ENCODE peak calls at places on chromosome 1, in six cellular contexts. T is glomerular endothelial cell, C is WTC11, Y is posterior vena cava, Z is IMR-90, P is left ventricle myocardium inferior. I is an unnamed sample.
A peak's percentile ranks its signal among the peaks of the same experiment; 100 is the strongest.

GRCh38 chr1:150813028-150813707 is 5.1 kb upstream of the CTSK start:
- DNase-seq in T (no peak), P (peak; percentile 44), Y (peak; percentile 89), C (peak; percentile 63), Z (peak; percentile 77), I (no peak)

GRCh38 chr1:186605762-186606350 is 74.4 kb downstream of the PTGS2 start:
- DNase-seq in P (no peak), T (no peak), C (peak; percentile 69), Y (no peak), Z (peak; percentile 59), I (no peak)

GRCh38 chr1:244210884-244211558 is 159.9 kb downstream of the ZBTB18 start:
- DNase-seq in Z (no peak), Y (no peak), T (no peak), P (no peak), C (peak; percentile 80), I (no peak)

GRCh38 chr1:163090321-163090945 is 21.3 kb downstream of the RGS4 start:
- DNase-seq in P (no peak), T (no peak), Z (peak; percentile 84), Y (no peak), C (no peak), I (no peak)

GRCh38 chr1:7561331-7561921 is 209.7 kb upstream of the VAMP3 start:
- DNase-seq in Y (peak; percentile 44), P (no peak), C (peak; percentile 84), T (no peak), Z (peak; percentile 25), I (no peak)

GRCh38 chr1:205298191-205298994 is 23.2 kb downstream of the NUAK2 start:
- DNase-seq in Y (peak; percentile 82), T (no peak), C (peak; percentile 67), Z (peak; percentile 99), P (no peak), I (peak; percentile 22)

GRCh38 chr1:244346972-244347618 is 104.6 kb downstream of the ADSS2 start:
- DNase-seq in P (no peak), C (no peak), T (no peak), Z (no peak), Y (no peak), I (no peak)

GRCh38 chr1:202861420-202862121 is 27.4 kb downstream of the RABIF start:
- DNase-seq in Y (peak; percentile 97), Z (peak; percentile 86), P (peak; percentile 94), C (peak; percentile 94), T (peak; percentile 29), I (no peak)

GRCh38 chr1:8412183-8412831 is 94.4 kb downstream of the SLC45A1 start:
- DNase-seq in Z (peak; percentile 91), P (no peak), C (no peak), Y (no peak), T (peak; percentile 88), I (no peak)

GRCh38 chr1:95049935-95050334 is 22.8 kb downstream of the ALG14 start:
- DNase-seq in C (no peak), Y (no peak), T (no peak), Z (no peak), P (no peak), I (no peak)

GRCh38 chr1:1136547-1137230 is 20.8 kb upstream of the C1orf159 start:
- DNase-seq in Z (no peak), P (no peak), C (no peak), T (no peak), Y (no peak), I (no peak)

GRCh38 chr1:45892068-45892785 is 88.8 kb downstream of the MAST2 start:
- DNase-seq in P (no peak), C (no peak), Y (no peak), T (peak; percentile 89), Z (peak; percentile 94), I (no peak)

GRCh38 chr1:223837687-223838086 is 8.1 kb downstream of the TP53BP2 start:
- DNase-seq in C (no peak), P (no peak), Z (no peak), T (no peak), Y (no peak), I (no peak)

GRCh38 chr1:45455162-45455561 is 35.8 kb downstream of the TESK2 start:
- DNase-seq in T (no peak), C (no peak), P (no peak), Z (peak; percentile 8), Y (no peak), I (no peak)

GRCh38 chr1:52569333-52570265 is 16.7 kb upstream of the TUT4 start:
- DNase-seq in Z (no peak), Y (no peak), P (no peak), T (peak; percentile 47), C (no peak), I (no peak)

GRCh38 chr1:40711465-40712404 is 20.2 kb downstream of the NFYC start:
- DNase-seq in P (no peak), C (no peak), Y (no peak), Z (peak; percentile 69), T (no peak), I (no peak)

GRCh38 chr1:28775121-28775942 is 36.6 kb upstream of the OPRD1 start:
- DNase-seq in T (no peak), C (peak; percentile 77), Y (peak; percentile 95), Z (peak; percentile 36), P (peak; percentile 80), I (no peak)

GRCh38 chr1:17826165-17826488 is 71.0 kb downstream of the ACTL8 start:
- DNase-seq in C (peak; percentile 83), Z (peak; percentile 17), P (peak; percentile 53), T (no peak), Y (peak; percentile 88), I (no peak)

GRCh38 chr1:25474439-25475047 is 43.8 kb downstream of the MACO1 start:
- DNase-seq in T (no peak), Z (no peak), C (no peak), Y (no peak), P (no peak), I (no peak)

GRCh38 chr1:57319165-57319564 is 104.7 kb downstream of the DAB1 start:
- DNase-seq in Z (peak; percentile 69), T (no peak), C (no peak), P (no peak), Y (no peak), I (no peak)

GRCh38 chr1:235902638-235903542 is 36.2 kb upstream of the LYST start:
- DNase-seq in Z (peak; percentile 44), C (no peak), T (no peak), P (no peak), Y (no peak), I (no peak)

GRCh38 chr1:115969509-115969908 is 6.8 kb upstream of the SLC22A15 start:
- DNase-seq in P (no peak), Y (no peak), C (peak; percentile 74), Z (no peak), T (no peak), I (no peak)

GRCh38 chr1:192807968-192808587 is 761 bp upstream of the RGS2 start:
- DNase-seq in C (no peak), T (peak; percentile 81), P (no peak), Z (peak; percentile 71), Y (no peak), I (no peak)

GRCh38 chr1:25990702-25991395 is 7.0 kb downstream of the PAFAH2 start:
- DNase-seq in Z (no peak), Y (no peak), P (no peak), T (no peak), C (no peak), I (no peak)

GRCh38 chr1:7922301-7922700 is 18.3 kb downstream of the TNFRSF9 start:
- DNase-seq in T (no peak), C (no peak), P (no peak), Z (peak; percentile 57), Y (no peak), I (no peak)

GRCh38 chr1:212461916-212462660 is 29.4 kb downstream of the NENF start:
- DNase-seq in Y (no peak), T (no peak), Z (no peak), P (no peak), C (no peak), I (no peak)

GRCh38 chr1:206430031-206430983 is 40.0 kb upstream of the IKBKE start:
- DNase-seq in P (no peak), Y (no peak), T (peak; percentile 86), C (no peak), Z (peak; percentile 94), I (no peak)

GRCh38 chr1:178126790-178127189 is 32.9 kb downstream of the RASAL2 start:
- DNase-seq in Z (peak; percentile 95), T (peak; percentile 27), Y (no peak), P (no peak), C (no peak), I (no peak)

GRCh38 chr1:78047631-78048030 is 1.9 kb downstream of the GIPC2 start:
- DNase-seq in Z (no peak), Y (no peak), P (no peak), T (no peak), C (no peak), I (no peak)

GRCh38 chr1:41681331-41682136 is 197.1 kb upstream of the EDN2 start:
- DNase-seq in T (no peak), Y (no peak), Z (peak; percentile 52), P (no peak), C (no peak), I (peak; percentile 6)

GRCh38 chr1:184759097-184759496 is 4.4 kb upstream of the EDEM3 start:
- DNase-seq in P (no peak), T (no peak), Y (no peak), C (no peak), Z (no peak), I (no peak)

GRCh38 chr1:29259802-29260441 is 23.6 kb downstream of the PTPRU start:
- DNase-seq in P (peak; percentile 67), Z (no peak), T (no peak), Y (peak; percentile 81), C (peak; percentile 77), I (no peak)

GRCh38 chr1:4219111-4219510 is 319.0 kb upstream of the C1orf174 start:
- DNase-seq in Y (no peak), C (no peak), P (no peak), Z (no peak), T (no peak), I (no peak)

GRCh38 chr1:185015598-185015997 is 29.8 kb upstream of the RNF2 start:
- DNase-seq in P (no peak), Y (no peak), T (no peak), Z (no peak), C (no peak), I (no peak)

GRCh38 chr1:42784547-42784945 is 245 bp upstream of the TMEM269 start:
- DNase-seq in Z (no peak), T (no peak), C (no peak), Y (no peak), P (no peak), I (no peak)

I was measured in SK-N-MC.